ENCODE peak calls at places on chromosomes 12 and 14, in eight cellular contexts. One of them, this sample, is unnamed.
A peak's percentile ranks its signal among the peaks of the same experiment; 100 is the strongest.

GRCh38 chr14:74945852-74946658 is 9.3 kb downstream of the PGF start:
- DNase-seq in A673: peak; percentile 83
- DNase-seq in esophagus squamous epithelium: no peak
- DNase-seq in AG09309: no peak
- DNase-seq in SK-N-SH: peak; percentile 95
- DNase-seq in GM06990: no peak
- DNase-seq in body of pancreas: peak; percentile 81
- DNase-seq in kidney: no peak
- DNase-seq in this sample: no peak

GRCh38 chr14:104968153-104968527 is 10.0 kb downstream of the AHNAK2 start:
- DNase-seq in A673: peak; percentile 60
- DNase-seq in GM06990: no peak
- DNase-seq in body of pancreas: no peak
- DNase-seq in AG09309: no peak
- DNase-seq in kidney: peak; percentile 95
- DNase-seq in SK-N-SH: peak; percentile 75
- DNase-seq in esophagus squamous epithelium: no peak
- DNase-seq in this sample: no peak

GRCh38 chr12:111274820-111275219 is 94.1 kb downstream of the PHETA1 start:
- DNase-seq in esophagus squamous epithelium: no peak
- DNase-seq in body of pancreas: no peak
- DNase-seq in A673: peak; percentile 45
- DNase-seq in SK-N-SH: peak; percentile 81
- DNase-seq in kidney: no peak
- DNase-seq in AG09309: no peak
- DNase-seq in GM06990: no peak
- DNase-seq in this sample: no peak

GRCh38 chr14:57530571-57530970 is 36.9 kb upstream of the CCDC198 start:
- DNase-seq in AG09309: no peak
- DNase-seq in GM06990: no peak
- DNase-seq in kidney: no peak
- DNase-seq in body of pancreas: no peak
- DNase-seq in SK-N-SH: no peak
- DNase-seq in esophagus squamous epithelium: no peak
- DNase-seq in A673: no peak
- DNase-seq in this sample: no peak

GRCh38 chr12:131121705-131122405 is 168.1 kb downstream of the ADGRD1 start:
- DNase-seq in GM06990: no peak
- DNase-seq in body of pancreas: no peak
- DNase-seq in AG09309: no peak
- DNase-seq in A673: no peak
- DNase-seq in SK-N-SH: no peak
- DNase-seq in esophagus squamous epithelium: no peak
- DNase-seq in kidney: peak; percentile 72
- DNase-seq in this sample: no peak

GRCh38 chr14:103618999-103619398 is 10.0 kb upstream of the KLC1 start:
- DNase-seq in GM06990: no peak
- DNase-seq in kidney: no peak
- DNase-seq in body of pancreas: no peak
- DNase-seq in AG09309: no peak
- DNase-seq in esophagus squamous epithelium: no peak
- DNase-seq in A673: no peak
- DNase-seq in SK-N-SH: no peak
- DNase-seq in this sample: no peak

GRCh38 chr12:26651566-26652188 is 181.3 kb downstream of the ITPR2 start:
- DNase-seq in GM06990: peak; percentile 6
- DNase-seq in kidney: no peak
- DNase-seq in SK-N-SH: peak; percentile 75
- DNase-seq in esophagus squamous epithelium: no peak
- DNase-seq in AG09309: no peak
- DNase-seq in body of pancreas: peak; percentile 52
- DNase-seq in A673: peak; percentile 83
- DNase-seq in this sample: peak; percentile 52

GRCh38 chr12:76890407-76891143 is 11.8 kb upstream of the CSRP2 start:
- DNase-seq in kidney: no peak
- DNase-seq in esophagus squamous epithelium: no peak
- DNase-seq in AG09309: no peak
- DNase-seq in GM06990: no peak
- DNase-seq in SK-N-SH: no peak
- DNase-seq in body of pancreas: no peak
- DNase-seq in A673: no peak
- DNase-seq in this sample: no peak

GRCh38 chr14:72510566-72510965 is 383.3 kb downstream of the DPF3 start:
- DNase-seq in AG09309: no peak
- DNase-seq in kidney: no peak
- DNase-seq in body of pancreas: no peak
- DNase-seq in GM06990: no peak
- DNase-seq in SK-N-SH: no peak
- DNase-seq in A673: no peak
- DNase-seq in esophagus squamous epithelium: no peak
- DNase-seq in this sample: no peak

GRCh38 chr12:16299403-16299802 is 21.9 kb upstream of the SLC15A5 start:
- DNase-seq in esophagus squamous epithelium: no peak
- DNase-seq in SK-N-SH: no peak
- DNase-seq in kidney: no peak
- DNase-seq in AG09309: no peak
- DNase-seq in GM06990: no peak
- DNase-seq in body of pancreas: no peak
- DNase-seq in A673: no peak
- DNase-seq in this sample: no peak

GRCh38 chr12:112418248-112418595 is 525 bp upstream of the PTPN11 start:
- DNase-seq in body of pancreas: peak; percentile 20
- DNase-seq in SK-N-SH: no peak
- DNase-seq in kidney: no peak
- DNase-seq in A673: no peak
- DNase-seq in GM06990: peak; percentile 29
- DNase-seq in AG09309: no peak
- DNase-seq in esophagus squamous epithelium: no peak
- DNase-seq in this sample: no peak

GRCh38 chr14:51774209-51774608 is 86.2 kb upstream of the GNG2 start:
- DNase-seq in AG09309: no peak
- DNase-seq in A673: peak; percentile 22
- DNase-seq in esophagus squamous epithelium: no peak
- DNase-seq in SK-N-SH: no peak
- DNase-seq in GM06990: no peak
- DNase-seq in body of pancreas: no peak
- DNase-seq in kidney: no peak
- DNase-seq in this sample: no peak

GRCh38 chr14:72888636-72889201 is 5.2 kb downstream of the DPF3 start:
- DNase-seq in AG09309: no peak
- DNase-seq in esophagus squamous epithelium: no peak
- DNase-seq in kidney: no peak
- DNase-seq in GM06990: no peak
- DNase-seq in A673: no peak
- DNase-seq in body of pancreas: no peak
- DNase-seq in SK-N-SH: no peak
- DNase-seq in this sample: no peak

DNA sequence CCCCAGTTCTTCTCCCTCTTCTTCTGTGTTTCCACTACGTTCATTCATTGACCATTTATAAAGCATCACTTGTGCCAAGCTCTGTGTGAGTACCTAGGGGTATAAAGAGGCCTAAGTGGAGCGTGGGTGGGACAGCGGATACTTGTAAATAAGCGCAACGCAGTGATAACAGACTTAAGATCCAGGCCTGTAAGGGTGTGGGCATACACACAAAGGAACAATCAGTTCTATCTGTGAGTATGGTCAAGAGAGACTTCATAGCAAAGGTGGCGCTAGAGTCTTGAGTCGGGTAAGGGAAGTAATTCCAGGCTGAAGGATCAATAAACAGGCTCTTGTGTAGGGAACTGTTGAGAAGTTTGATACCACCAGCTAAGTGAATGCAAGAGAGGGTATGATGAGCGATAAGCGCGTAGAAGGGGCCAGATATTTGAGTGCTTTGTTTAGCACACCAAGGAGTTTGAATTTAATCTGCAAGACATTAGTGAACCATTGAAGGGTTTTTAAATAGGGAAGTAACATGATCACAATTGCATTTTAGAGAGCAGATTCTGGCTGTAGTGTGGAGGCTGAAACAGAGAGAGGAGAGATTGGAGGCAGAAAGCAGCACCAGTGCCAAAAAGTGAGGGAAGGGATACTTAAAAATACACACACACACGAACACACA is 1.0 kb upstream of the GXYLT1 start:
- DNase-seq in esophagus squamous epithelium: no peak
- DNase-seq in AG09309: no peak
- DNase-seq in kidney: no peak
- DNase-seq in GM06990: no peak
- DNase-seq in body of pancreas: no peak
- DNase-seq in SK-N-SH: no peak
- DNase-seq in A673: no peak
- DNase-seq in this sample: no peak
- TF ChIP-seq CTCF in esophagus squamous epithelium: no peak
- TF ChIP-seq CTCF in AG09309: no peak
- TF ChIP-seq CTCF in kidney: no peak
- TF ChIP-seq CTCF in GM06990: peak; percentile 18
- TF ChIP-seq CTCF in body of pancreas: no peak
- TF ChIP-seq CTCF in SK-N-SH: no peak
- TF ChIP-seq CTCF in A673: peak; percentile 24
- TF ChIP-seq CTCF in this sample: no peak

GRCh38 chr12:94150483-94151225 is 2.3 kb downstream of the PLXNC1 start:
- DNase-seq in SK-N-SH: peak; percentile 46
- DNase-seq in esophagus squamous epithelium: no peak
- DNase-seq in body of pancreas: peak; percentile 12
- DNase-seq in A673: no peak
- DNase-seq in kidney: peak; percentile 78
- DNase-seq in GM06990: peak; percentile 75
- DNase-seq in AG09309: no peak
- DNase-seq in this sample: no peak

GRCh38 chr12:94148841-94149780 is 734 bp downstream of the PLXNC1 start:
- DNase-seq in SK-N-SH: peak; percentile 81
- DNase-seq in A673: no peak
- DNase-seq in body of pancreas: peak; percentile 15
- DNase-seq in esophagus squamous epithelium: no peak
- DNase-seq in GM06990: peak; percentile 88
- DNase-seq in kidney: peak; percentile 85
- DNase-seq in AG09309: no peak
- DNase-seq in this sample: no peak

GRCh38 chr12:94149781-94150482 is 1.6 kb downstream of the PLXNC1 start:
- DNase-seq in body of pancreas: peak; percentile 12
- DNase-seq in kidney: peak; percentile 79
- DNase-seq in GM06990: no peak
- DNase-seq in A673: no peak
- DNase-seq in esophagus squamous epithelium: no peak
- DNase-seq in SK-N-SH: peak; percentile 68
- DNase-seq in AG09309: no peak
- DNase-seq in this sample: no peak

GRCh38 chr12:94152292-94153083 is 4.1 kb downstream of the PLXNC1 start:
- DNase-seq in GM06990: no peak
- DNase-seq in A673: no peak
- DNase-seq in AG09309: no peak
- DNase-seq in kidney: no peak
- DNase-seq in esophagus squamous epithelium: no peak
- DNase-seq in SK-N-SH: no peak
- DNase-seq in body of pancreas: no peak
- DNase-seq in this sample: no peak

GRCh38 chr12:94151577-94151976 is 3.2 kb downstream of the PLXNC1 start:
- DNase-seq in GM06990: no peak
- DNase-seq in kidney: no peak
- DNase-seq in AG09309: no peak
- DNase-seq in SK-N-SH: no peak
- DNase-seq in body of pancreas: no peak
- DNase-seq in A673: no peak
- DNase-seq in esophagus squamous epithelium: no peak
- DNase-seq in this sample: no peak
- H3K4me3 ChIP-seq in GM06990: peak overlapping the region; percentile 72
- H3K4me3 ChIP-seq in kidney: no peak overlapping the region
- H3K4me3 ChIP-seq in AG09309: no peak overlapping the region
- H3K4me3 ChIP-seq in SK-N-SH: no peak overlapping the region
- H3K4me3 ChIP-seq in body of pancreas: no peak overlapping the region
- H3K4me3 ChIP-seq in A673: no peak overlapping the region
- H3K4me3 ChIP-seq in esophagus squamous epithelium: no peak overlapping the region
- H3K4me3 ChIP-seq in this sample: no peak overlapping the region

DNA sequence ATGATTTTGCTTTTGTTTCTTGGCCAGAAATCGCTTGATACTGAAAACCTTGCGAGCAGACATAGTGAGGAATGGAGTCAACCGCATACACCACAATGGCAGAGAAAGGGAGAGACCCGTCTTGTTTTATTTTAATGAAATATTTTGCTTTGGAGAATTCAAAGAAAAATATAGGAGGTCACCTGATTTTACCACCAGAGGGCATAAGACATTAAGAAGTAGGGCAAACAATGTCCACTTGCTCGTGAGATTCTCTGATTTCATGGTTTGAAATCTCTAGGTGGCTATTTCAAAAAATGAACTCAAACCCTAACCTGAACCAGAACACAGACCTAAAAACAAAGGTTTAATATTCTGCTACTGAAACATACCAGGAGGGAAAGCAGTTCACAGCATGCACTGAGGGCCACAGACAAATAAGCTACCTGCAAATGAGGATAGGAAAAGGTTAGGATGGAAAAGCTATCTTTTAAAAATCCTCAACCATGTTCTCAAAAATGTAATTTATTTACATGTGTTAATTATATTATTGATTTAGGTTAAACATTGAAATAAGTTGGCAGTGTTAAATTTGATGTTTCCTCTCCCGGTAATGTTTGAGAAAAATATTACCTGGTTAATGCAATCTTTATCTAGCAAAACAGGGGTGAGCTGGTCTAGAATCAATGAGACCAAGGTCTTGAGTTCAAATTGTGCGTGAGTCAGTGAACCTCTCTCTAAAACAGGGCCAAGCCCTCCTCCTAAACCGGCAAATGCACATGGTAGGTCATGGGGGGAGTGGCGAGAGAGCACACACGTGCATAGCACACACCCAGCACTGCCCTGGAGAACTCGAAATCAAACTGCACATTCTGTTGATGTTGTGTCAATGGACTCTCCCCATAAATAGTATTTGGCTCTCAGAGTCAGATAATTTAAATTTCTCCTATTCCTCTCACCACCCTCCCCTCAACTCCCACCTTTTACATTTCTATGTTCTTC is 12.5 kb downstream of the IFNG-AS1 start:
- DNase-seq in body of pancreas: no peak
- DNase-seq in AG09309: peak; percentile 7
- DNase-seq in kidney: no peak
- DNase-seq in SK-N-SH: no peak
- DNase-seq in GM06990: no peak
- DNase-seq in A673: peak; percentile 12
- DNase-seq in esophagus squamous epithelium: no peak
- DNase-seq in this sample: no peak
- TF ChIP-seq CTCF in body of pancreas: peak; percentile 26
- TF ChIP-seq CTCF in AG09309: peak; percentile 47
- TF ChIP-seq CTCF in kidney: peak; percentile 8
- TF ChIP-seq CTCF in SK-N-SH: peak; percentile 58
- TF ChIP-seq CTCF in GM06990: peak; percentile 42
- TF ChIP-seq CTCF in A673: peak; percentile 44
- TF ChIP-seq CTCF in esophagus squamous epithelium: no peak
- TF ChIP-seq CTCF in this sample: no peak

DNA sequence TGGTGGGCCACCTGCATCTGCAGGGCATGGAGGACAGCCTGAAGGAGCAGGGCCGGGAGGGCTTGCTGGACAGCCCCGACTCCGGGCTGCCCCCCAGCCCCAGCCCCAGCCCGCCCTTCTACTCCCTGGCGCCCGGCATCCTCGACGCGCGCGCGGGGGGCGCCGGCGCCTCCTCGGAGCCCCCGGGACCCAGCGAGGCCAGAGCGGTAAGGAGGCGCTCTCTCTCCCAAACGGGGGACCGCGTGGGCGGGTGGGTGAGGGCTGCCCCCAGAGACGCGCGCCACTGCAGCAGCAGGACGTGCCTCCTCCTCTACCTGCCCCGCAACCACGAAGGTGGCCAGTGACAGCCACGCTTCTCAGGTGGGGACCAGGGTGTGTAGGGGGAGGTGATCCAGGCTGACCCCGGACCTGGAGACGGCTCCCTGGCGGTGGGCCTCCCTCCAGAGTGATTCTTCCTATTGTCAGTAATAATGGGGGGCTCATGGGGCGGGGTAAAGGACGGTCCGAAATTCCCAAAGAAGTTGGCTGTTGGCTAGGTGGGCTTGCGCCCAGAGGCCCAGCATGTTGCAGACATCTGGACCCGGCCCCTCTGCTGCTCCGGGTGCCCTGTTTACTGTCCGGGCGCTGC is 652 bp downstream of the RFLNA start:
- DNase-seq in SK-N-SH: peak; percentile 73
- DNase-seq in esophagus squamous epithelium: no peak
- DNase-seq in GM06990: no peak
- DNase-seq in AG09309: no peak
- DNase-seq in A673: no peak
- DNase-seq in kidney: no peak
- DNase-seq in body of pancreas: no peak
- DNase-seq in this sample: no peak
- H3K4me3 ChIP-seq in SK-N-SH: peak overlapping the region; percentile 32
- H3K4me3 ChIP-seq in esophagus squamous epithelium: peak overlapping the region; percentile 10
- H3K4me3 ChIP-seq in GM06990: no peak overlapping the region
- H3K4me3 ChIP-seq in AG09309: peak overlapping the region; percentile 51
- H3K4me3 ChIP-seq in A673: peak overlapping the region; percentile 41
- H3K4me3 ChIP-seq in kidney: no peak overlapping the region
- H3K4me3 ChIP-seq in body of pancreas: no peak overlapping the region
- H3K4me3 ChIP-seq in this sample: no peak overlapping the region

This sample was measured in HFF-Myc.